ENCODE peak calls at places on chromosomes 11 and 22, in nine cellular contexts. U is T follicular helper cell; V is activated effector memory CD4-positive, alpha-beta T cell treated with anti-CD3 and anti-CD28 coated beads, Interleukin-2, amount 50 U/mL, for 16 hours; D is B cell; J is AG10803; S is fibroblast of the aortic adventitia; A is NCI-H1930; O is naive thymus-derived CD8-positive, alpha-beta T cell; N is T-helper 2 cell. G is an unnamed sample.

GRCh38 chr11:32033491-32033890 is 57.4 kb upstream of the RCN1 start:
- DNase-seq in N (no peak), J (peak), U (no peak), V (no peak), O (no peak), A (no peak), D (no peak), S (peak), G (no peak)

GRCh38 chr11:131749100-131749499 is 378.7 kb downstream of the NTM start:
- DNase-seq in N (no peak), J (peak), S (peak), A (no peak), O (no peak), D (no peak), V (no peak), U (no peak), G (no peak)

GRCh38 chr11:29312817-29313216 is 704.0 kb downstream of the KCNA4 start:
- DNase-seq in N (no peak), D (no peak), U (no peak), S (peak), V (no peak), A (no peak), O (no peak), J (no peak), G (no peak)

GRCh38 chr22:26619510-26619909 is 1.7 kb upstream of the CRYBB1 start:
- DNase-seq in V (no peak), J (no peak), A (no peak), O (no peak), S (no peak), N (no peak), D (no peak), U (no peak), G (no peak)

GRCh38 chr11:95589893-95590612 is 199.5 kb downstream of the FAM76B start:
- DNase-seq in O (no peak), N (no peak), J (no peak), A (no peak), U (no peak), V (no peak), S (no peak), D (no peak), G (no peak)

GRCh38 chr22:35681454-35682050 is 33.3 kb downstream of the APOL6 start:
- DNase-seq in N (no peak), U (no peak), J (no peak), S (no peak), V (no peak), D (no peak), A (no peak), O (no peak), G (no peak)

GRCh38 chr11:121767433-121767832 is 314.7 kb upstream of the SORL1-AS1 start:
- DNase-seq in N (no peak), V (no peak), S (peak), J (no peak), D (peak), A (no peak), U (no peak), O (no peak), G (no peak)

GRCh38 chr22:46450931-46451660 is 86.3 kb downstream of the CELSR1 start:
- DNase-seq in O (no peak), D (no peak), S (no peak), U (no peak), J (no peak), A (no peak), V (no peak), N (no peak), G (no peak)

GRCh38 chr11:10622957-10623787 is 54.7 kb upstream of the LYVE1 start:
- DNase-seq in N (no peak), U (no peak), A (no peak), V (no peak), J (no peak), D (peak), S (no peak), O (no peak), G (no peak)

GRCh38 chr11:67583319-67584204 is at the start of gene GSTP1:
- DNase-seq in J (peak), S (peak), N (peak), D (peak), U (peak), O (peak), A (peak), V (peak), G (peak)

GRCh38 chr22:16781074-16781763 is 44.0 kb downstream of the XKR3 start:
- DNase-seq in O (no peak), S (no peak), V (no peak), J (no peak), N (no peak), A (no peak), D (no peak), U (no peak), G (no peak)

GRCh38 chr11:69899957-69900821 is 81.0 kb upstream of the FGF3 start:
- DNase-seq in U (no peak), D (no peak), A (no peak), J (no peak), V (no peak), O (no peak), N (no peak), S (no peak), G (no peak)